ENCODE peak calls at places on chromosomes 5 and 9, in six cellular contexts. One of them, this sample, is unnamed.

GRCh38 chr5:179762781-179763176 is 30.2 kb downstream of the MAML1 start:
- DNase-seq in GM23248: peak; percentile 74
- DNase-seq in kidney: no peak
- DNase-seq in activated T-cell treated with anti-CD3 and anti-CD28 coated beads, Interleukin-2, amount 50 U/mL, for 72 hours: no peak
- DNase-seq in foreskin keratinocyte: peak; percentile 41
- DNase-seq in cardiac fibroblast: no peak
- DNase-seq in this sample: no peak

GRCh38 chr5:961002-961710 is 47.4 kb upstream of the NKD2 start:
- DNase-seq in GM23248: no peak
- DNase-seq in kidney: peak; percentile 53
- DNase-seq in activated T-cell treated with anti-CD3 and anti-CD28 coated beads, Interleukin-2, amount 50 U/mL, for 72 hours: no peak
- DNase-seq in foreskin keratinocyte: no peak
- DNase-seq in cardiac fibroblast: no peak
- DNase-seq in this sample: no peak

GRCh38 chr5:169826618-169827017 is 153.7 kb downstream of the INSYN2B start:
- DNase-seq in GM23248: peak; percentile 46
- DNase-seq in kidney: no peak
- DNase-seq in activated T-cell treated with anti-CD3 and anti-CD28 coated beads, Interleukin-2, amount 50 U/mL, for 72 hours: no peak
- DNase-seq in foreskin keratinocyte: no peak
- DNase-seq in cardiac fibroblast: peak; percentile 26
- DNase-seq in this sample: no peak

GRCh38 chr5:55665065-55665464 is 47.1 kb downstream of the SLC38A9 start:
- DNase-seq in GM23248: peak; percentile 74
- DNase-seq in kidney: no peak
- DNase-seq in activated T-cell treated with anti-CD3 and anti-CD28 coated beads, Interleukin-2, amount 50 U/mL, for 72 hours: no peak
- DNase-seq in foreskin keratinocyte: no peak
- DNase-seq in cardiac fibroblast: peak; percentile 35
- DNase-seq in this sample: no peak

GRCh38 chr5:61332369-61332745 is 299 bp downstream of the ZSWIM6 start:
- DNase-seq in GM23248: peak; percentile 72
- DNase-seq in kidney: peak; percentile 88
- DNase-seq in activated T-cell treated with anti-CD3 and anti-CD28 coated beads, Interleukin-2, amount 50 U/mL, for 72 hours: peak; percentile 45
- DNase-seq in foreskin keratinocyte: no peak
- DNase-seq in cardiac fibroblast: peak; percentile 38
- DNase-seq in this sample: peak; percentile 59

GRCh38 chr5:56818409-56819026 is 3.2 kb downstream of the MAP3K1 start:
- DNase-seq in GM23248: peak; percentile 33
- DNase-seq in kidney: no peak
- DNase-seq in activated T-cell treated with anti-CD3 and anti-CD28 coated beads, Interleukin-2, amount 50 U/mL, for 72 hours: no peak
- DNase-seq in foreskin keratinocyte: no peak
- DNase-seq in cardiac fibroblast: peak; percentile 57
- DNase-seq in this sample: no peak

GRCh38 chr9:259405-260404 is 45.0 kb downstream of the DOCK8 start:
- DNase-seq in GM23248: no peak
- DNase-seq in kidney: no peak
- DNase-seq in activated T-cell treated with anti-CD3 and anti-CD28 coated beads, Interleukin-2, amount 50 U/mL, for 72 hours: no peak
- DNase-seq in foreskin keratinocyte: no peak
- DNase-seq in cardiac fibroblast: no peak
- DNase-seq in this sample: no peak

GRCh38 chr5:68683632-68684035 is 410.2 kb upstream of the SLC30A5 start:
- DNase-seq in GM23248: peak; percentile 96
- DNase-seq in kidney: peak; percentile 58
- DNase-seq in activated T-cell treated with anti-CD3 and anti-CD28 coated beads, Interleukin-2, amount 50 U/mL, for 72 hours: no peak
- DNase-seq in foreskin keratinocyte: peak; percentile 98
- DNase-seq in cardiac fibroblast: peak; percentile 92
- DNase-seq in this sample: no peak

GRCh38 chr5:173972844-173973613 is 15.9 kb upstream of the C5orf47 start:
- DNase-seq in GM23248: peak; percentile 83
- DNase-seq in kidney: peak; percentile 88
- DNase-seq in activated T-cell treated with anti-CD3 and anti-CD28 coated beads, Interleukin-2, amount 50 U/mL, for 72 hours: peak; percentile 75
- DNase-seq in foreskin keratinocyte: no peak
- DNase-seq in cardiac fibroblast: peak; percentile 89
- DNase-seq in this sample: peak; percentile 89

GRCh38 chr5:93941897-93942296 is 200.5 kb upstream of the POU5F2 start:
- DNase-seq in GM23248: no peak
- DNase-seq in kidney: no peak
- DNase-seq in activated T-cell treated with anti-CD3 and anti-CD28 coated beads, Interleukin-2, amount 50 U/mL, for 72 hours: no peak
- DNase-seq in foreskin keratinocyte: no peak
- DNase-seq in cardiac fibroblast: no peak
- DNase-seq in this sample: no peak

GRCh38 chr5:33827335-33827734 is 64.5 kb downstream of the ADAMTS12 start:
- DNase-seq in GM23248: peak; percentile 34
- DNase-seq in kidney: no peak
- DNase-seq in activated T-cell treated with anti-CD3 and anti-CD28 coated beads, Interleukin-2, amount 50 U/mL, for 72 hours: no peak
- DNase-seq in foreskin keratinocyte: no peak
- DNase-seq in cardiac fibroblast: no peak
- DNase-seq in this sample: no peak

GRCh38 chr9:133489253-133490190 is 10.6 kb upstream of the SLC2A6 start:
- DNase-seq in GM23248: no peak
- DNase-seq in kidney: peak; percentile 29
- DNase-seq in activated T-cell treated with anti-CD3 and anti-CD28 coated beads, Interleukin-2, amount 50 U/mL, for 72 hours: no peak
- DNase-seq in foreskin keratinocyte: no peak
- DNase-seq in cardiac fibroblast: no peak
- DNase-seq in this sample: no peak

GRCh38 chr9:86783884-86784283 is 163.4 kb downstream of the GAS1 start:
- DNase-seq in GM23248: peak; percentile 64
- DNase-seq in kidney: no peak
- DNase-seq in activated T-cell treated with anti-CD3 and anti-CD28 coated beads, Interleukin-2, amount 50 U/mL, for 72 hours: no peak
- DNase-seq in foreskin keratinocyte: no peak
- DNase-seq in cardiac fibroblast: peak; percentile 87
- DNase-seq in this sample: no peak

GRCh38 chr5:74642543-74642863 is 2.0 kb upstream of the ENC1 start:
- DNase-seq in GM23248: peak; percentile 26
- DNase-seq in kidney: no peak
- DNase-seq in activated T-cell treated with anti-CD3 and anti-CD28 coated beads, Interleukin-2, amount 50 U/mL, for 72 hours: no peak
- DNase-seq in foreskin keratinocyte: no peak
- DNase-seq in cardiac fibroblast: no peak
- DNase-seq in this sample: no peak

GRCh38 chr5:163809480-163809879 is 304.1 kb downstream of the MAT2B start:
- DNase-seq in GM23248: no peak
- DNase-seq in kidney: no peak
- DNase-seq in activated T-cell treated with anti-CD3 and anti-CD28 coated beads, Interleukin-2, amount 50 U/mL, for 72 hours: no peak
- DNase-seq in foreskin keratinocyte: no peak
- DNase-seq in cardiac fibroblast: peak; percentile 15
- DNase-seq in this sample: no peak

GRCh38 chr5:38134750-38135330 is 123.5 kb upstream of the EGFLAM start:
- DNase-seq in GM23248: no peak
- DNase-seq in kidney: no peak
- DNase-seq in activated T-cell treated with anti-CD3 and anti-CD28 coated beads, Interleukin-2, amount 50 U/mL, for 72 hours: no peak
- DNase-seq in foreskin keratinocyte: no peak
- DNase-seq in cardiac fibroblast: no peak
- DNase-seq in this sample: no peak

GRCh38 chr5:120532835-120533234 is 68.7 kb downstream of the PRR16 start:
- DNase-seq in GM23248: no peak
- DNase-seq in kidney: no peak
- DNase-seq in activated T-cell treated with anti-CD3 and anti-CD28 coated beads, Interleukin-2, amount 50 U/mL, for 72 hours: no peak
- DNase-seq in foreskin keratinocyte: no peak
- DNase-seq in cardiac fibroblast: no peak
- DNase-seq in this sample: no peak

GRCh38 chr5:73617510-73618279 is 8.3 kb upstream of the ARHGEF28 start:
- DNase-seq in GM23248: peak; percentile 52
- DNase-seq in kidney: no peak
- DNase-seq in activated T-cell treated with anti-CD3 and anti-CD28 coated beads, Interleukin-2, amount 50 U/mL, for 72 hours: no peak
- DNase-seq in foreskin keratinocyte: no peak
- DNase-seq in cardiac fibroblast: peak; percentile 35
- DNase-seq in this sample: no peak

GRCh38 chr9:79277916-79278447 is 293.8 kb upstream of the TLE4 start:
- DNase-seq in GM23248: no peak
- DNase-seq in kidney: no peak
- DNase-seq in activated T-cell treated with anti-CD3 and anti-CD28 coated beads, Interleukin-2, amount 50 U/mL, for 72 hours: no peak
- DNase-seq in foreskin keratinocyte: no peak
- DNase-seq in cardiac fibroblast: no peak
- DNase-seq in this sample: no peak

GRCh38 chr5:169404223-169404622 is 103.3 kb upstream of the SLIT3 start:
- DNase-seq in GM23248: peak; percentile 64
- DNase-seq in kidney: no peak
- DNase-seq in activated T-cell treated with anti-CD3 and anti-CD28 coated beads, Interleukin-2, amount 50 U/mL, for 72 hours: no peak
- DNase-seq in foreskin keratinocyte: no peak
- DNase-seq in cardiac fibroblast: no peak
- DNase-seq in this sample: no peak

GRCh38 chr5:172531704-172532026 is 77.3 kb upstream of the SH3PXD2B start:
- DNase-seq in GM23248: no peak
- DNase-seq in kidney: no peak
- DNase-seq in activated T-cell treated with anti-CD3 and anti-CD28 coated beads, Interleukin-2, amount 50 U/mL, for 72 hours: no peak
- DNase-seq in foreskin keratinocyte: no peak
- DNase-seq in cardiac fibroblast: no peak
- DNase-seq in this sample: no peak

GRCh38 chr5:102681403-102681983 is 73.6 kb upstream of the PAM start:
- DNase-seq in GM23248: peak; percentile 84
- DNase-seq in kidney: no peak
- DNase-seq in activated T-cell treated with anti-CD3 and anti-CD28 coated beads, Interleukin-2, amount 50 U/mL, for 72 hours: peak; percentile 66
- DNase-seq in foreskin keratinocyte: peak; percentile 32
- DNase-seq in cardiac fibroblast: peak; percentile 78
- DNase-seq in this sample: peak; percentile 68

GRCh38 chr5:92991681-92992472 is 589.1 kb downstream of the NR2F1-AS1 start:
- DNase-seq in GM23248: peak; percentile 25
- DNase-seq in kidney: no peak
- DNase-seq in activated T-cell treated with anti-CD3 and anti-CD28 coated beads, Interleukin-2, amount 50 U/mL, for 72 hours: no peak
- DNase-seq in foreskin keratinocyte: no peak
- DNase-seq in cardiac fibroblast: peak; percentile 13
- DNase-seq in this sample: no peak

GRCh38 chr9:97873877-97874276 is 20.9 kb downstream of the FOXE1 start:
- DNase-seq in GM23248: peak; percentile 37
- DNase-seq in kidney: no peak
- DNase-seq in activated T-cell treated with anti-CD3 and anti-CD28 coated beads, Interleukin-2, amount 50 U/mL, for 72 hours: no peak
- DNase-seq in foreskin keratinocyte: no peak
- DNase-seq in cardiac fibroblast: peak; percentile 42
- DNase-seq in this sample: no peak

GRCh38 chr9:133839822-133840329 is 101.7 kb upstream of the SARDH start:
- DNase-seq in GM23248: peak; percentile 11
- DNase-seq in kidney: peak; percentile 82
- DNase-seq in activated T-cell treated with anti-CD3 and anti-CD28 coated beads, Interleukin-2, amount 50 U/mL, for 72 hours: no peak
- DNase-seq in foreskin keratinocyte: no peak
- DNase-seq in cardiac fibroblast: peak; percentile 55
- DNase-seq in this sample: no peak